ENCODE peak calls at places on chromosome 12, in five cellular contexts. C, Z, I, D and N are unnamed samples.

GRCh38 chr12:31849090-31849687 is 110.0 kb upstream of the RESF1 start:
- DNase-seq in Z (no peak), I (no peak), D (no peak), C (peak), N (peak)

GRCh38 chr12:104136577-104136976 is 1.4 kb downstream of the NFYB start:
- DNase-seq in D (no peak), Z (no peak), I (no peak), C (peak), N (no peak)

GRCh38 chr12:71392521-71393145 is 47.0 kb upstream of the LGR5 start:
- DNase-seq in C (peak), I (peak), Z (no peak), D (peak), N (peak)

GRCh38 chr12:124485371-124485770 is 82.0 kb downstream of the NCOR2 start:
- DNase-seq in C (no peak), D (no peak), Z (no peak), I (no peak), N (no peak)

GRCh38 chr12:132416827-132417226 is 73.1 kb upstream of the FBRSL1 start:
- DNase-seq in I (no peak), D (no peak), Z (no peak), C (no peak), N (no peak)

GRCh38 chr12:75863475-75863874 is 168.1 kb downstream of the PHLDA1 start:
- DNase-seq in C (peak), I (no peak), Z (no peak), D (no peak), N (no peak)

GRCh38 chr12:65643595-65644386 is 180.5 kb upstream of the HMGA2 start:
- DNase-seq in I (no peak), D (no peak), Z (no peak), C (peak), N (peak)

GRCh38 chr12:97321640-97322039 is 141.0 kb upstream of the RMST start:
- DNase-seq in I (no peak), D (no peak), C (no peak), Z (no peak), N (no peak)

GRCh38 chr12:14901228-14901562 is 15.5 kb upstream of the MGP start:
- DNase-seq in C (no peak), I (no peak), D (no peak), Z (no peak), N (no peak)

GRCh38 chr12:49367381-49368239 is at the start of gene SPATS2:
- DNase-seq in Z (peak), C (no peak), I (no peak), D (no peak), N (peak)

GRCh38 chr12:63843613-63844390 is 698 bp upstream of the SRGAP1 start:
- DNase-seq in C (peak), D (peak), Z (peak), I (peak), N (peak)

GRCh38 chr12:55728932-55729591 is at the start of gene CD63:
- DNase-seq in D (no peak), Z (peak), C (peak), I (no peak), N (peak)

GRCh38 chr12:92775416-92775815 is 72.6 kb downstream of the PLEKHG7 start:
- DNase-seq in D (no peak), C (no peak), Z (no peak), I (no peak), N (no peak)

GRCh38 chr12:47549258-47549657 is 156.6 kb downstream of the RPAP3 start:
- DNase-seq in I (no peak), D (no peak), Z (no peak), C (no peak), N (no peak)

GRCh38 chr12:101909646-101910045 is 32.3 kb downstream of the DRAM1 start:
- DNase-seq in I (no peak), C (no peak), D (no peak), Z (no peak), N (no peak)

GRCh38 chr12:65825573-65826512 is 1.6 kb downstream of the HMGA2 start:
- DNase-seq in C (peak), Z (no peak), I (no peak), D (no peak), N (peak)

GRCh38 chr12:8860165-8860961 is 37.9 kb downstream of the A2ML1 start:
- DNase-seq in C (peak), D (no peak), I (no peak), Z (peak), N (peak)

GRCh38 chr12:93073324-93073723 is 144.2 kb upstream of the EEA1 start:
- DNase-seq in I (no peak), C (no peak), D (no peak), Z (no peak), N (no peak)

GRCh38 chr12:99110866-99111265 is 465.8 kb downstream of the APAF1 start:
- DNase-seq in C (no peak), I (no peak), Z (no peak), D (no peak), N (no peak)

GRCh38 chr12:131434208-131435125 is 276.4 kb upstream of the SFSWAP start:
- DNase-seq in D (no peak), Z (no peak), C (no peak), I (no peak), N (no peak)

GRCh38 chr12:96212456-96213375 is 18.5 kb downstream of the ELK3 start:
- DNase-seq in D (no peak), I (no peak), C (no peak), Z (no peak), N (no peak)

GRCh38 chr12:53776872-53777271 is 25.1 kb upstream of the CISTR start:
- DNase-seq in Z (no peak), I (no peak), D (no peak), C (no peak), N (no peak)

GRCh38 chr12:6426882-6427671 is 17.7 kb upstream of the CD27 start:
- DNase-seq in C (no peak), I (no peak), Z (peak), D (no peak), N (no peak)

GRCh38 chr12:101407054-101407437 is 526 bp downstream of the ARL1 start:
- DNase-seq in I (no peak), C (no peak), Z (peak), D (peak), N (peak)

GRCh38 chr12:119044094-119044493 is 62.8 kb downstream of the SRRM4 start:
- DNase-seq in Z (no peak), D (no peak), C (no peak), I (no peak), N (no peak)

GRCh38 chr12:26195250-26195640 is at the start of gene SSPN:
- DNase-seq in C (peak), I (no peak), D (no peak), Z (peak), N (peak)

DNA sequence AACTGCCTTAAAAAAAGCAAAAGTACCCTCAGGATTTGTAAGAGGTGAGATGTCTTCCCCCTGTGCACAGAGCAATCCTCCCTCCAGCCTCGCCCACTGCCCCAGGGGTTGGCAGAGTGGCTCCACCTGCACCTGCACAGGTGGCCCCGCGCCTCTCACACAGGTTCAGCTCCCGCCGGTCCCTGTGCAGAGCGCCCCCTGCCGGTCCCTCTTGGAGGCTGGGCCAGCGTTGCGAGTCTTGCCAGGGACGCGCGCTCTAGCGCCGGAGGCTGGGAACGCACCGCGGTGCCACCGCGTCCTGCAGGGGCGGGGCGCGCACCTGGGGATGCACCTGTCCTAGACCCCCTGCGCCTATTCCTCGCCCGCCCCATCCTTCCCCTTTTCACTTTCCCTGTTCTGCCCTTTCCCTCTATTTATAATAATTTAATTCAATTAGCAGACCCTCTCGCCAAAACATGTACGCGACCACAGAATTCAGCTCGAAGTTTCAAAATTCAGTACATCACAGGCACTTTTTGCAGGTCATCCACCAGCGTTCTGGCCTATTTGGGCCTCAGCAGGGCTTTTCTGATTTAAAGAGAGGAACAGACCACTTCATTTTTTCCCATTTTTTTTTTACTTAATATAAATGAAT is 618.6 kb downstream of the AACS start:
- DNase-seq in D (no peak), Z (no peak), I (no peak), C (no peak), N (no peak)
- TF ChIP-seq CTCF in D (no peak), Z (no peak), I (no peak), C (no peak), N (no peak)

GRCh38 chr12:69534389-69534822 is 50.9 kb upstream of the CCT2 start:
- DNase-seq in I (peak), C (peak), Z (no peak), D (peak), N (peak)
- H3K4me3 ChIP-seq in I (no peak), C (no peak), Z (no peak), D (peak), N (no peak)

GRCh38 chr12:59672273-59672672 is 76.4 kb downstream of the SLC16A7 start:
- DNase-seq in D (no peak), Z (no peak), I (no peak), C (no peak), N (no peak)
- TF ChIP-seq CTCF in D (no peak), Z (no peak), I (no peak), C (no peak), N (no peak)

GRCh38 chr12:18749381-18749957 is 11.6 kb downstream of the CAPZA3 start:
- DNase-seq in C (no peak), Z (no peak), I (peak), D (no peak), N (no peak)

GRCh38 chr12:18752280-18752920 is 14.5 kb downstream of the CAPZA3 start:
- DNase-seq in D (peak), I (peak), C (peak), Z (no peak), N (peak)

GRCh38 chr12:18750087-18750486 is 12.2 kb downstream of the CAPZA3 start:
- DNase-seq in I (peak), C (peak), Z (no peak), D (no peak), N (peak)

GRCh38 chr12:18751866-18752265 is 13.9 kb downstream of the CAPZA3 start:
- DNase-seq in I (no peak), C (no peak), Z (no peak), D (no peak), N (no peak)

GRCh38 chr12:18747960-18748359 is 10.0 kb downstream of the CAPZA3 start:
- DNase-seq in Z (no peak), C (peak), D (peak), I (peak), N (peak)
- H3K4me3 ChIP-seq in Z (no peak), C (no peak), D (no peak), I (no peak), N (no peak)

GRCh38 chr12:12973019-12973418 is 21.0 kb upstream of the GPRC5D start:
- DNase-seq in Z (no peak), C (no peak), D (no peak), I (no peak), N (no peak)

GRCh38 chr12:12974211-12974610 is 22.2 kb upstream of the GPRC5D start:
- DNase-seq in C (no peak), I (no peak), D (no peak), Z (no peak), N (no peak)

GRCh38 chr12:12976366-12976765 is 23.7 kb downstream of the HEBP1 start:
- DNase-seq in Z (no peak), D (peak), I (peak), C (peak), N (peak)

GRCh38 chr12:12977231-12977630 is 22.8 kb downstream of the HEBP1 start:
- DNase-seq in I (no peak), Z (no peak), D (no peak), C (no peak), N (no peak)

GRCh38 chr12:12975322-12976077 is 23.5 kb upstream of the GPRC5D start:
- DNase-seq in C (peak), I (no peak), D (no peak), Z (no peak), N (peak)
- TF ChIP-seq CTCF in C (peak), I (peak), D (peak), Z (peak), N (peak)

DNA sequence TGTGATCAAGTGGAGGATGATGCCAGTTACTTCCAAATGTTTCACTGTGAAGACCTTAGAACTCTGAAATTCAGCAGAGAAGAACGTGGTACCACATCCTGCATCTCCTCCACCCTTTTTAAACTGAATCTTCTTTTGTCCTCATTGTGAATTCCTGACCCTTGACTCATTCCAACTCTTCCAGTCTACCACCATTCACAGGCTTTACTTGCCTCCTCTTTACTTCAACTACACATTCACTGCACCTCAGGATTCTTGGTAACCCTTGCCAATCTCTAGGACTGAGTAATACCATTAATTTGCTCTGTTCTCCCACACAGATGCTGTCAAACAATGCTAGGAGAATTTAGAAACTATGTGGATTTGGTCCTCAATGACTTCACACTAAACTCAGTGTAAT is 37.3 kb downstream of the PPP1R12A start:
- DNase-seq in D (peak), I (peak), C (peak), Z (no peak), N (peak)
- H3K4me3 ChIP-seq in D (no peak), I (no peak), C (no peak), Z (no peak), N (no peak)

DNA sequence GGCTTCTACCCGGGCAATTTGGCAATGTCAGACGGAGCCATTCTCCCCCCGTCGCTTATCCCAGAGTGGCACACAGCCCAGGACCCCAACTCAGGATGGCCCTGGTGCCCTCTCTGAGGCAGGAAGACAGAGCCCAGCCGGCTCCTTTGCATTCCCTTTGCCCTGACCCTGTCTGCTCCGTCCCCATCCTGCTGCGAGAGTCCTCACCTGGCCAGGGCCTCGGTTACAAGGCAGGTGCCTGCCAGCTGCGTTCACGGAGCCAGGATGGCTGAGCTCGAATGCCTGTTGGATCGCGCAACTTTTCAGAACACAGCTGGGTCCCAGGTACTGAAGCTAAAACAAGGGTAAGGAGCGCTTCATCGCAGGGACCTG is 18.6 kb downstream of the LRTM2 start:
- DNase-seq in C (no peak), I (no peak), Z (no peak), D (no peak), N (no peak)
- TF ChIP-seq CTCF in C (no peak), I (no peak), Z (no peak), D (no peak), N (no peak)

GRCh38 chr12:122021193-122021821 is 377 bp upstream of the BCL7A start:
- DNase-seq in I (no peak), C (no peak), Z (no peak), D (no peak), N (peak)

GRCh38 chr12:122021822-122022392 is at the start of gene BCL7A:
- DNase-seq in C (peak), D (peak), Z (peak), I (peak), N (peak)

GRCh38 chr12:122022393-122023338 is 982 bp downstream of the BCL7A start:
- DNase-seq in D (no peak), Z (no peak), C (no peak), I (no peak), N (peak)

GRCh38 chr12:122018937-122019336 is 2.7 kb upstream of the BCL7A start:
- DNase-seq in I (no peak), C (no peak), D (no peak), Z (no peak), N (no peak)

GRCh38 chr12:122020795-122021192 is 890 bp upstream of the BCL7A start:
- DNase-seq in Z (no peak), C (no peak), D (no peak), I (no peak), N (no peak)
- H3K4me3 ChIP-seq in Z (peak), C (peak), D (peak), I (no peak), N (no peak)

DNA sequence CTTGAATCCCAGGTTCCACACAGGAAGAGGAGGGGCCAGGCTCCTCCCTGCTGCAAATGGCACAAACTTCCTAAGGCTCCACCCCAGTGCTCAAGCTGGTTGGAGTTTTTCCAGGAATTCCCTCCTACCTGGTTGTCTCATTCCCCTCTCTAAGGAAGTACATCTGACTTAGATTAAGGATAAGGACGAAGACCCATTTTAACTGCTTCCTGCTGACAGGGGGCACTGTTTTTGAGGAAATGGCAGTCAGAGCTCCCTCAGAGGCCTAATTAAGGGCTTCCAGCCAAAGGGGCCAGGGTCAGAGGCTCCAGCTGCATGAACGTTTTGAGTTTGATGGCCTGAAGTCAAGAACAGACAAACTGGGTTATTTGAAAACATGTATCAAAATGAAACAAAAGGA is 1084.7 kb downstream of the SLC6A15 start:
- DNase-seq in C (no peak), Z (no peak), I (no peak), D (no peak), N (peak)
- TF ChIP-seq CTCF in C (no peak), Z (no peak), I (no peak), D (peak), N (peak)

GRCh38 chr12:106583578-106584103 is 837 bp downstream of the RFX4 start:
- DNase-seq in C (peak), I (no peak), D (no peak), Z (no peak), N (no peak)
- H3K4me3 ChIP-seq in C (no peak), I (peak), D (peak), Z (peak), N (peak)